ENCODE peak calls at places on chromosome 16, in four cellular contexts. K, R, J and G are unnamed samples.

GRCh38 chr16:87125206-87126155 is 191.7 kb downstream of the C16orf95 start:
- DNase-seq in K (peak), J (no peak), R (no peak), G (no peak)

GRCh38 chr16:82603784-82604411 is 22.9 kb upstream of the CDH13 start:
- DNase-seq in R (no peak), K (peak), J (no peak), G (peak)

GRCh38 chr16:58027341-58028167 is 2.0 kb downstream of the MMP15 start:
- DNase-seq in K (peak), R (no peak), J (no peak), G (peak)

GRCh38 chr16:13018026-13018425 is 116.6 kb downstream of the SHISA9 start:
- DNase-seq in J (no peak), R (no peak), K (no peak), G (no peak)

GRCh38 chr16:20225334-20225733 is 102.0 kb downstream of the GP2 start:
- DNase-seq in J (no peak), R (no peak), K (no peak), G (no peak)

GRCh38 chr16:79997257-79997656 is 396.7 kb upstream of the MAF start:
- DNase-seq in R (no peak), J (no peak), K (no peak), G (no peak)

GRCh38 chr16:70805380-70805779 is 4.4 kb upstream of the VAC14 start:
- DNase-seq in K (no peak), J (no peak), R (no peak), G (no peak)

GRCh38 chr16:86396318-86396882 is 113.9 kb upstream of the FOXF1 start:
- DNase-seq in J (no peak), K (no peak), R (no peak), G (no peak)

GRCh38 chr16:8936421-8936820 is 27.3 kb downstream of the USP7 start:
- DNase-seq in J (no peak), R (peak), K (no peak), G (peak)

GRCh38 chr16:72198641-72199250 is 26.8 kb upstream of the PMFBP1 start:
- DNase-seq in J (no peak), R (no peak), K (no peak), G (no peak)

GRCh38 chr16:57608462-57609113 is 19.8 kb upstream of the ADGRG1 start:
- DNase-seq in R (no peak), J (no peak), K (no peak), G (peak)

GRCh38 chr16:19264123-19264673 is 21.3 kb upstream of the CLEC19A start:
- DNase-seq in R (no peak), J (no peak), K (no peak), G (no peak)

GRCh38 chr16:50695017-50696000 is 1.9 kb downstream of the NOD2 start:
- DNase-seq in R (no peak), J (no peak), K (no peak), G (no peak)

GRCh38 chr16:10078541-10078949 is 103.7 kb downstream of the GRIN2A start:
- DNase-seq in R (no peak), J (no peak), K (no peak), G (no peak)

GRCh38 chr16:78396046-78396445 is 296.6 kb downstream of the WWOX start:
- DNase-seq in R (no peak), K (no peak), J (no peak), G (no peak)

GRCh38 chr16:49755291-49755611 is 100.7 kb downstream of the ZNF423 start:
- DNase-seq in K (no peak), R (no peak), J (peak), G (no peak)

GRCh38 chr16:82583415-82583814 is 43.4 kb upstream of the CDH13 start:
- DNase-seq in J (no peak), K (no peak), R (no peak), G (no peak)

GRCh38 chr16:57834936-57835335 is 32.6 kb upstream of the KIFC3 start:
- DNase-seq in J (no peak), R (no peak), K (no peak), G (no peak)

GRCh38 chr16:77344306-77344705 is 90.5 kb downstream of the ADAMTS18 start:
- DNase-seq in J (no peak), K (no peak), R (no peak), G (no peak)

GRCh38 chr16:15552507-15552906 is 90.4 kb downstream of the MARF1 start:
- DNase-seq in J (no peak), R (no peak), K (no peak), G (no peak)

GRCh38 chr16:12458591-12459400 is 344.9 kb downstream of the CPPED1 start:
- DNase-seq in J (no peak), R (peak), K (peak), G (peak)

GRCh38 chr16:53415504-53415903 is 18.8 kb upstream of the RBL2 start:
- DNase-seq in K (no peak), J (no peak), R (no peak), G (no peak)

GRCh38 chr16:11630230-11631056 is 37.8 kb upstream of the SNN start:
- DNase-seq in R (no peak), K (no peak), J (no peak), G (no peak)

GRCh38 chr16:85402910-85403692 is 210.0 kb upstream of the GSE1 start:
- DNase-seq in R (no peak), J (peak), K (peak), G (peak)

GRCh38 chr16:11783319-11784047 is 13.6 kb downstream of the ZC3H7A start:
- DNase-seq in K (no peak), J (no peak), R (peak), G (no peak)

GRCh38 chr16:17343729-17344128 is 127.0 kb downstream of the XYLT1 start:
- DNase-seq in K (no peak), J (no peak), R (no peak), G (no peak)

GRCh38 chr16:17339764-17340541 is 130.8 kb downstream of the XYLT1 start:
- DNase-seq in K (no peak), R (no peak), J (no peak), G (no peak)

GRCh38 chr16:17342031-17342430 is 128.7 kb downstream of the XYLT1 start:
- DNase-seq in R (no peak), J (no peak), K (no peak), G (no peak)

GRCh38 chr16:17343028-17343427 is 127.7 kb downstream of the XYLT1 start:
- DNase-seq in K (no peak), R (peak), J (no peak), G (no peak)

DNA sequence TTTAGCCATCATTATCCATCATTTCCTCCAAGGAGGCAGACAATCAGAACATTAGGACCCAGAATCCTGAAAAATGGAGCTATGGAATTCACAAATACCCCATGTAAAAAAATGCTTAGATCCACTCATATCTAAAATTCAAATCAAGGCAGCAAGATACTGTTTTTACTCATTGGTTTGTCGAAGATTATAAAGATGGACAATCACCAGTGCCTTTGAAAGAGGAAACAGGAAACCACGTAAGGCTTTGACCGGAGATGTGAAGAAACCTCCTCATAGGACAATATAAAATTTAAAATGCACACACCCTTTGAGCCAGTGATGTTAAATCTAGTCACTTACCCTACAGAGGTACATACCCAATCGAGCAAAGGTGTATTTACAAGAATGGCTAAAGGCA is 130.0 kb downstream of the XYLT1 start:
- DNase-seq in J (no peak), K (no peak), R (no peak), G (no peak)
- H3K4me3 ChIP-seq in J (no peak), K (no peak), R (no peak), G (no peak)

GRCh38 chr16:1991135-1991551 is 1.4 kb downstream of the SYNGR3 start:
- DNase-seq in J (no peak), R (no peak), K (no peak), G (no peak)
- H3K4me3 ChIP-seq in J (no peak), R (peak), K (no peak), G (no peak)

GRCh38 chr16:62137991-62138390 is 101.8 kb upstream of the CDH8 start:
- DNase-seq in K (no peak), J (no peak), R (no peak), G (no peak)
- H3K4me3 ChIP-seq in K (no peak), J (no peak), R (no peak), G (no peak)

GRCh38 chr16:856811-857210 is 56.3 kb upstream of the GNG13 start:
- DNase-seq in R (no peak), K (peak), J (no peak), G (no peak)

GRCh38 chr16:865026-865425 is 64.5 kb upstream of the GNG13 start:
- DNase-seq in R (no peak), K (peak), J (no peak), G (no peak)

GRCh38 chr16:856101-856500 is 55.6 kb upstream of the GNG13 start:
- DNase-seq in R (no peak), K (peak), J (no peak), G (no peak)

GRCh38 chr16:861446-861845 is 60.9 kb upstream of the GNG13 start:
- DNase-seq in K (no peak), J (no peak), R (no peak), G (no peak)

DNA sequence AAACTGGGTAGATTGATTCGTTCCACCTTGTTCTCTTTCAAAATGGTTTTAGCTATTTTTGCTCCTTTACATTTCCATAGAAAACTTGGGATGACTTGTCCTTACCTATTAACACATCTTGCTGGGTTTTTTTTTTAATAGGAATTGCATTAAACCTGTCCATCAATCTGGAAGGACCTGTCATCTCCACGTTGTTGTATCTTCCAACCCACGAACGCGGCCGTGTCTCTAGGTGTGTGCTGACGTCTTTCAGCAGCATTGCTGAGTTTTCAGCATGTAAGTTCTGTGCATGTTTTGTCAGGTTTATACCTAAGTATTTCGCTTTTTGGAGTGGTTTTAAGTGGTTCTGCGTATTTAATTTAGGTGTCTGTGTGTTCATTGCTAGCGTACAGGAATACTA is 60.4 kb upstream of the GNG13 start:
- DNase-seq in J (no peak), K (peak), R (no peak), G (no peak)
- H3K4me3 ChIP-seq in J (no peak), K (no peak), R (no peak), G (no peak)

GRCh38 chr16:22897184-22897583 is 83.2 kb downstream of the HS3ST2 start:
- DNase-seq in J (no peak), R (no peak), K (no peak), G (no peak)
- H3K4me3 ChIP-seq in J (no peak), R (no peak), K (no peak), G (no peak)

DNA sequence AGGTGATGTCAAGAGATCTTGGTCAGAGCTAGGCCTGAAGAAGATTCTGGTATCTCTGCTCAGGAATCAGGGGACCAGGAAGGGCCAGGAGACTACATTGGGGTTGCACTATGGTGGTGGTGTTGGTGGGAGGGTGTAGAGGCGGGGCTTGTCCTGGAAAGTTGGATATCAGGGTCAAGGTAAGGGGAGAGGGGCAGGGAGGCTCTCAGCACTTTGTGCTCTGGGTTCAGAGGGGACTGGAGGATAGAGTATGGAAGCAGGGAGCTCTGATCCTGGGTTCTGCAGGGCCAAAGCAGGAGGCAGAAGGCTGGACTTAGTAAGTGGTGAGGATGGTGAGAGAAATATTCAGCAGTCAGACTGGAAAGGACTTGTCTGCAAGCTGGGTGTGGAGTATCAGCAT is 3.0 kb downstream of the NOL3 start:
- DNase-seq in J (no peak), K (no peak), R (no peak), G (no peak)
- H3K4me3 ChIP-seq in J (no peak), K (no peak), R (peak), G (no peak)

GRCh38 chr16:89248196-89249005 is 30.9 kb downstream of the ZNF778 start:
- DNase-seq in J (no peak), K (peak), R (no peak), G (no peak)
- H3K4me3 ChIP-seq in J (peak), K (no peak), R (peak), G (no peak)

GRCh38 chr16:27851586-27851985 is 211.9 kb downstream of the GSG1L start:
- DNase-seq in K (no peak), R (no peak), J (no peak), G (no peak)

GRCh38 chr16:27852116-27852515 is 211.4 kb downstream of the GSG1L start:
- DNase-seq in R (no peak), K (no peak), J (no peak), G (no peak)

GRCh38 chr16:27852681-27853080 is 210.8 kb downstream of the GSG1L start:
- DNase-seq in J (no peak), K (no peak), R (no peak), G (no peak)

GRCh38 chr16:27853651-27854050 is 209.9 kb downstream of the GSG1L start:
- DNase-seq in J (no peak), R (no peak), K (no peak), G (no peak)

DNA sequence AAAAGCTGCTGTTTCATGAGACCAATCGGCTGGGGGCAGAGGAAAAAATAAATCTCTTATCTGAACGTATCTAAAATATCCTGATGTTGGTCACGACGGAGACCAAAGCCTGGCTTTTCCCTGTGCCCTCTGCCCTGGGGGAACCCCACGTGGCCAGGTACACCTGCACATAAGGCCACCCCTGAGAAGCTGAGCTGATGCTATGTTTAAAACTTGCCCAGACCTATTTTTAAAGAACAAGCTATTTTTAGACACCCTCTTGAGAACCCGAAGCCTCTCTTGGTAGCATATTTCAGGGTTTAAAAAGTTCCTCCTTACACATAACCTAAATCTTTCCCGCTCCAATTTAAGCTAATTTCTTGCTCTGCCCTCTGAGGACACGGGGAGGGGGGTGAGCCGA is 210.4 kb downstream of the GSG1L start:
- DNase-seq in J (no peak), R (no peak), K (no peak), G (no peak)
- H3K4me3 ChIP-seq in J (no peak), R (no peak), K (no peak), G (no peak)

GRCh38 chr16:55508271-55508921 is 476 bp upstream of the LPCAT2 start:
- DNase-seq in J (no peak), K (no peak), R (no peak), G (no peak)
- H3K4me3 ChIP-seq in J (peak), K (no peak), R (no peak), G (peak)